ENCODE peak calls at places on chromosomes 6 and 20, in eight cellular contexts. V, B, E, G, Z, R, Y and S are unnamed samples.
A peak's percentile ranks its signal among the peaks of the same experiment; 100 is the strongest.

GRCh38 chr20:2006452-2007381 is 12.9 kb upstream of the PDYN start:
- DNase-seq in V (peak; percentile 78), B (peak; percentile 52), E (peak; percentile 30), G (peak; percentile 68), Z (peak; percentile 78), R (peak; percentile 40), Y (peak; percentile 51), S (peak; percentile 90)

GRCh38 chr6:22366214-22366613 is 69.4 kb upstream of the PRL start:
- DNase-seq in V (no peak), B (no peak), E (peak; percentile 27), G (no peak), Z (no peak), R (no peak), Y (peak; percentile 73), S (peak; percentile 32)

GRCh38 chr20:61558726-61559125 is 306.7 kb downstream of the CDH4 start:
- DNase-seq in V (no peak), B (no peak), E (peak; percentile 49), G (no peak), Z (peak; percentile 31), R (no peak), Y (peak; percentile 26), S (peak; percentile 54)

GRCh38 chr6:158152659-158153058 is 15.4 kb downstream of the SERAC1 start:
- DNase-seq in V (no peak), B (no peak), E (no peak), G (no peak), Z (no peak), R (no peak), Y (no peak), S (no peak)

GRCh38 chr20:370151-370600 is 10.4 kb upstream of the TRIB3 start:
- DNase-seq in V (no peak), B (no peak), E (no peak), G (no peak), Z (no peak), R (no peak), Y (no peak), S (no peak)

GRCh38 chr20:34925341-34925740 is 30.3 kb downstream of the GSS start:
- DNase-seq in V (no peak), B (no peak), E (no peak), G (no peak), Z (no peak), R (no peak), Y (no peak), S (no peak)

GRCh38 chr20:41234546-41234945 is 83.0 kb downstream of the ZHX3 start:
- DNase-seq in V (no peak), B (peak; percentile 26), E (no peak), G (no peak), Z (peak; percentile 9), R (no peak), Y (no peak), S (peak; percentile 25)

GRCh38 chr6:117226778-117227177 is 38.6 kb upstream of the VGLL2 start:
- DNase-seq in V (no peak), B (no peak), E (no peak), G (no peak), Z (no peak), R (no peak), Y (no peak), S (no peak)

GRCh38 chr6:158285321-158285960 is 26.8 kb upstream of the TULP4 start:
- DNase-seq in V (no peak), B (no peak), E (peak; percentile 20), G (no peak), Z (peak; percentile 31), R (no peak), Y (peak; percentile 16), S (peak; percentile 15)

GRCh38 chr6:140490086-140490485 is 1115.6 kb upstream of the CITED2 start:
- DNase-seq in V (no peak), B (no peak), E (peak; percentile 56), G (no peak), Z (no peak), R (no peak), Y (peak; percentile 33), S (peak; percentile 58)

GRCh38 chr20:14916360-14916759 is 578.9 kb upstream of the FLRT3 start:
- DNase-seq in V (no peak), B (no peak), E (no peak), G (no peak), Z (no peak), R (no peak), Y (no peak), S (no peak)

GRCh38 chr20:53708129-53708968 is 114.7 kb upstream of the ZNF217 start:
- DNase-seq in V (no peak), B (no peak), E (peak; percentile 85), G (no peak), Z (peak; percentile 16), R (peak; percentile 52), Y (peak; percentile 53), S (peak; percentile 57)

GRCh38 chr6:138107752-138108592 is 753 bp upstream of the PERP start:
- DNase-seq in V (no peak), B (no peak), E (no peak), G (no peak), Z (peak; percentile 34), R (no peak), Y (no peak), S (no peak)

GRCh38 chr20:56807118-56807517 is 178.0 kb downstream of the TFAP2C start:
- DNase-seq in V (no peak), B (no peak), E (no peak), G (no peak), Z (peak; percentile 68), R (no peak), Y (no peak), S (no peak)

GRCh38 chr20:56805966-56806365 is 176.9 kb downstream of the TFAP2C start:
- DNase-seq in V (no peak), B (no peak), E (no peak), G (no peak), Z (no peak), R (no peak), Y (no peak), S (no peak)

GRCh38 chr20:56802805-56803204 is 173.7 kb downstream of the TFAP2C start:
- DNase-seq in V (no peak), B (no peak), E (no peak), G (no peak), Z (no peak), R (no peak), Y (no peak), S (no peak)

GRCh38 chr20:56808119-56808725 is 179.1 kb downstream of the TFAP2C start:
- DNase-seq in V (no peak), B (no peak), E (no peak), G (no peak), Z (no peak), R (no peak), Y (no peak), S (no peak)

GRCh38 chr20:56805313-56805712 is 176.2 kb downstream of the TFAP2C start:
- DNase-seq in V (no peak), B (no peak), E (no peak), G (no peak), Z (no peak), R (no peak), Y (no peak), S (no peak)
- H3K4me1 ChIP-seq in V (no peaks in the 10 kb centered on the region), B (no peaks in the 10 kb centered on the region), E (peaks cover 2% of the 10 kb centered on the region), G (no peaks in the 10 kb centered on the region), Z (peaks cover 40% of the 10 kb centered on the region), R (no peaks in the 10 kb centered on the region), Y (peaks cover 4% of the 10 kb centered on the region), S (peaks cover 5% of the 10 kb centered on the region)

GRCh38 chr20:24986436-24987015 is 6.0 kb downstream of the APMAP start:
- DNase-seq in V (no peak), B (no peak), E (no peak), G (no peak), Z (no peak), R (no peak), Y (no peak), S (no peak)

GRCh38 chr20:24983896-24984295 is 8.7 kb downstream of the APMAP start:
- DNase-seq in V (no peak), B (no peak), E (no peak), G (no peak), Z (no peak), R (no peak), Y (no peak), S (no peak)

GRCh38 chr20:24987244-24987643 is 5.3 kb downstream of the APMAP start:
- DNase-seq in V (no peak), B (no peak), E (peak; percentile 32), G (no peak), Z (no peak), R (no peak), Y (no peak), S (peak; percentile 11)

GRCh38 chr20:24985802-24986201 is 6.7 kb downstream of the APMAP start:
- DNase-seq in V (no peak), B (no peak), E (no peak), G (no peak), Z (no peak), R (peak; percentile 10), Y (no peak), S (no peak)

DNA sequence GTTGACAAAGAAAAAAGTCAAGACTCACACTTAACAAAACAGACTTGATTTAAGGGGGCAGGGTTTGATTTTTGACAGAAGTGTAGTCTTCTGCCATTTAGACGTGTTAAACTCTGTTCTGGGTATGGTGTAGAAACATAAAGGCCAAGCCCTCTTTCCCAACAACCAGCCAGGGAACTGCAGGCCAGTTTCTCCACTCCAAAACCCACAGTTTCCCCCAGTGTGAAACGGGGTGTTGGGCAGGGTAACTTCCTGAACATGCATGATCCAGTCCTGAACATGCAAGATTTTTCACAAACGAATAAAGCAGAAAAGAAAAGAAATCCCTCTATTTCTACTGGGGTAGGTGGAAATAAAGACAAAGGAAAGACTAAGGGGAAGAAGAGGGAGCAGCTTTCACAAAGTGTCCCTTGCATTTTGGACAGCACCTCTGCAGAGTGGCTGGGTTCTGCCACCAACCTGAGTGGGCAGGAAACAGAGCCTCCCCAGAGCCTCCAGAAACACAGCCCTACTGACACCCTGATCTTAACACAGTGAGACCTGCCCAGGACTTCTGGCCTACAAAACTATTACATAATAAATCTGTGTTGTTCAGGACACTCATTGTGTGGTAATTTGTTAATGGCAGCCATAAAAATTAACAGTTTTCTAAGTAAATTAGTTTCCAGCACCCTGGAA is 7.4 kb downstream of the APMAP start:
- DNase-seq in V (no peak), B (no peak), E (no peak), G (no peak), Z (no peak), R (no peak), Y (no peak), S (no peak)
- H3K27ac ChIP-seq in V (no peak overlapping the region), B (no peak overlapping the region), E (no peak overlapping the region), G (no peak overlapping the region), Z (no peak overlapping the region), R (no peak overlapping the region), Y (no peak overlapping the region), S (no peak overlapping the region)

DNA sequence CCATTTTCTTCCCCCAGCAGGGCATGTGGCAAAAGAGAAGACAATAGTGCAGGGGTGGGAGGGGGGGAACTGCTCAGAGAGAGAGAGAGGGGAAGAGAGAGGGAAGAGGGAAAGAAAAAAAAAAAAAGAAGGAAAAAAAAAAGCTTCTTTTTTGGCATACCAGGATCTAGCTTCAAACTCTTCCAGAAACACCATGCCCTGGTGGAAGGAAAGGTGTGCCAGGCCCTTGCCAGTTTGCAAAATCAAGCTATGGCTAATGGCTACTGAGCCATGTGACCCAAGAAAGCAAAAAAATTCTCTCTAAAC is 326 bp downstream of the ZMYND8 start:
- DNase-seq in V (no peak), B (no peak), E (no peak), G (no peak), Z (no peak), R (no peak), Y (no peak), S (no peak)
- H3K4me1 ChIP-seq in V (peaks cover 92% of the 10 kb centered on the region), B (peaks cover 92% of the 10 kb centered on the region), E (peaks cover 75% of the 10 kb centered on the region), G (peaks cover 79% of the 10 kb centered on the region), Z (peaks cover 96% of the 10 kb centered on the region), R (peaks cover 51% of the 10 kb centered on the region), Y (peaks cover 70% of the 10 kb centered on the region), S (peaks cover 87% of the 10 kb centered on the region)

GRCh38 chr20:36467076-36467999 is 74.0 kb upstream of the MYL9 start:
- DNase-seq in V (no peak), B (no peak), E (no peak), G (peak; percentile 80), Z (no peak), R (no peak), Y (peak; percentile 42), S (peak; percentile 86)
- H3K27ac ChIP-seq in V (no peak overlapping the region), B (peak overlapping the region; percentile 34), E (no peak overlapping the region), G (peak overlapping the region; percentile 16), Z (peak overlapping the region; percentile 53), R (peak overlapping the region; percentile 64), Y (peak overlapping the region; percentile 63), S (peak overlapping the region; percentile 92)